ENCODE peak calls at places on chromosomes 3 and 15, in eight cellular contexts. N is HCT116, Z is cardiac muscle cell, U is PC-3, H is psoas muscle, G is IMR-90, X is heart right ventricle, B is upper lobe of right lung. P is an unnamed sample. For H3K36me3, the result is how much of the 10 kb centered on the place peaks cover.

GRCh38 chr3:138945646-138946553 is 1.0 kb downstream of the FOXL2 start:
- DNase-seq in N (no peak), Z (peak), U (no peak), H (no peak), G (peak), X (peak), B (no peak), P (no peak)

GRCh38 chr15:44584162-44584749 is 47.3 kb downstream of the EIF3J start:
- DNase-seq in N (peak), Z (peak), U (peak), H (no peak), G (no peak), X (peak), B (peak), P (peak)

GRCh38 chr15:68586274-68586961 is 7.6 kb downstream of the CORO2B start:
- DNase-seq in N (peak), Z (no peak), U (peak), H (no peak), G (peak), X (no peak), B (peak), P (no peak)

GRCh38 chr3:61250784-61251173 is 473 bp downstream of the FHIT start:
- DNase-seq in N (peak), Z (no peak), U (peak), H (peak), G (no peak), X (no peak), B (peak), P (peak)

GRCh38 chr15:54347082-54347827 is 369.0 kb downstream of the UNC13C start:
- DNase-seq in N (no peak), Z (no peak), U (no peak), H (no peak), G (no peak), X (no peak), B (no peak), P (no peak)

GRCh38 chr3:30720586-30721313 is 114.3 kb downstream of the TGFBR2 start:
- DNase-seq in N (peak), Z (no peak), U (peak), H (no peak), G (peak), X (no peak), B (no peak), P (no peak)

GRCh38 chr3:113051827-113052226 is 61.0 kb downstream of the GTPBP8 start:
- DNase-seq in N (no peak), Z (no peak), U (no peak), H (no peak), G (no peak), X (no peak), B (no peak), P (peak)

GRCh38 chr15:63391669-63392354 is 10.2 kb upstream of the CA12 start:
- DNase-seq in N (no peak), Z (no peak), U (no peak), H (no peak), G (no peak), X (no peak), B (no peak), P (no peak)

GRCh38 chr3:189773056-189773455 is 141.9 kb downstream of the TP63 start:
- DNase-seq in N (no peak), Z (no peak), U (peak), H (no peak), G (peak), X (no peak), B (no peak), P (no peak)

GRCh38 chr3:185959609-185960517 is 22.0 kb upstream of the TRA2B start:
- DNase-seq in N (no peak), Z (peak), U (peak), H (no peak), G (peak), X (no peak), B (no peak), P (peak)

GRCh38 chr3:15064299-15064834 is 748 bp downstream of the MRPS25 start:
- DNase-seq in N (no peak), Z (no peak), U (peak), H (no peak), G (peak), X (no peak), B (no peak), P (peak)

GRCh38 chr3:3216401-3216800 is 36.9 kb upstream of the CRBN start:
- DNase-seq in N (no peak), Z (no peak), U (no peak), H (no peak), G (no peak), X (no peak), B (no peak), P (no peak)

GRCh38 chr15:56208641-56209155 is 35.0 kb downstream of the RFX7 start:
- DNase-seq in N (no peak), Z (no peak), U (no peak), H (no peak), G (peak), X (no peak), B (no peak), P (no peak)

GRCh38 chr3:142151240-142151639 is 1.9 kb upstream of the TFDP2 start:
- DNase-seq in N (no peak), Z (no peak), U (no peak), H (no peak), G (no peak), X (no peak), B (no peak), P (no peak)

GRCh38 chr3:63762180-63762579 is 56.9 kb upstream of the C3orf49 start:
- DNase-seq in N (no peak), Z (no peak), U (no peak), H (no peak), G (no peak), X (no peak), B (no peak), P (no peak)

GRCh38 chr3:47791193-47791855 is 9.6 kb upstream of the SMARCC1 start:
- DNase-seq in N (no peak), Z (no peak), U (no peak), H (no peak), G (no peak), X (no peak), B (no peak), P (no peak)

GRCh38 chr3:100810671-100811070 is 101.4 kb downstream of the TFG start:
- DNase-seq in N (no peak), Z (no peak), U (no peak), H (no peak), G (peak), X (no peak), B (no peak), P (no peak)

GRCh38 chr3:188760408-188760807 is 411.4 kb upstream of the TPRG1 start:
- DNase-seq in N (no peak), Z (no peak), U (no peak), H (no peak), G (peak), X (no peak), B (no peak), P (no peak)

GRCh38 chr3:78941587-78941986 is 826.2 kb downstream of the ROBO1 start:
- DNase-seq in N (no peak), Z (no peak), U (peak), H (no peak), G (peak), X (no peak), B (no peak), P (no peak)

GRCh38 chr3:22231061-22231460 is 480.1 kb upstream of the ZNF385D start:
- DNase-seq in N (no peak), Z (no peak), U (peak), H (no peak), G (no peak), X (no peak), B (no peak), P (peak)

GRCh38 chr3:100226712-100227429 is 33.9 kb upstream of the TBC1D23 start:
- DNase-seq in N (no peak), Z (no peak), U (peak), H (no peak), G (peak), X (no peak), B (no peak), P (peak)

GRCh38 chr3:153783106-153783505 is 338.1 kb upstream of the ARHGEF26 start:
- DNase-seq in N (no peak), Z (peak), U (no peak), H (no peak), G (no peak), X (no peak), B (no peak), P (peak)

GRCh38 chr3:124234852-124235252 is 242.9 kb upstream of the ROPN1 start:
- DNase-seq in N (no peak), Z (no peak), U (no peak), H (peak), G (no peak), X (peak), B (no peak), P (no peak)

GRCh38 chr3:193857996-193858395 is 265.0 kb downstream of the OPA1 start:
- DNase-seq in N (no peak), Z (no peak), U (peak), H (no peak), G (peak), X (no peak), B (no peak), P (no peak)

GRCh38 chr3:44011680-44012079 is 230.0 kb upstream of the TOPAZ1 start:
- DNase-seq in N (no peak), Z (no peak), U (no peak), H (no peak), G (no peak), X (no peak), B (no peak), P (no peak)

GRCh38 chr3:172305552-172305951 is 142.7 kb downstream of the GHSR start:
- DNase-seq in N (no peak), Z (no peak), U (peak), H (no peak), G (peak), X (no peak), B (no peak), P (no peak)

GRCh38 chr3:111084911-111085310 is 13.3 kb downstream of the NECTIN3 start:
- DNase-seq in N (no peak), Z (no peak), U (no peak), H (no peak), G (no peak), X (no peak), B (no peak), P (no peak)

GRCh38 chr3:12918231-12918630 is 76.9 kb upstream of the RPL32 start:
- DNase-seq in N (no peak), Z (no peak), U (no peak), H (no peak), G (no peak), X (no peak), B (no peak), P (no peak)

GRCh38 chr15:84983711-84984110 is 2.1 kb downstream of the PDE8A start:
- DNase-seq in N (no peak), Z (no peak), U (no peak), H (no peak), G (peak), X (no peak), B (no peak), P (no peak)

GRCh38 chr3:31810991-31811433 is 170.1 kb downstream of the OSBPL10 start:
- DNase-seq in N (no peak), Z (no peak), U (no peak), H (no peak), G (no peak), X (no peak), B (no peak), P (no peak)

GRCh38 chr3:141375381-141376301 is 7.3 kb downstream of the ZBTB38 start:
- DNase-seq in N (no peak), Z (no peak), U (no peak), H (no peak), G (no peak), X (no peak), B (no peak), P (no peak)

GRCh38 chr15:66765478-66766281 is 63.6 kb downstream of the SMAD6 start:
- DNase-seq in N (peak), Z (no peak), U (peak), H (no peak), G (no peak), X (no peak), B (peak), P (peak)

GRCh38 chr3:31188112-31188511 is 293.7 kb upstream of the GADL1 start:
- DNase-seq in N (no peak), Z (no peak), U (no peak), H (no peak), G (no peak), X (no peak), B (no peak), P (no peak)

GRCh38 chr15:48667701-48668100 is 22.2 kb upstream of the FBN1 start:
- DNase-seq in N (no peak), Z (no peak), U (peak), H (no peak), G (peak), X (no peak), B (no peak), P (no peak)

GRCh38 chr15:90049666-90050604 is 48.8 kb downstream of the ZNF710 start:
- DNase-seq in N (no peak), Z (no peak), U (no peak), H (peak), G (no peak), X (no peak), B (no peak), P (no peak)

GRCh38 chr3:171772427-171773056 is 37.7 kb downstream of the PLD1 start:
- DNase-seq in N (peak), Z (peak), U (peak), H (peak), G (peak), X (peak), B (no peak), P (peak)

GRCh38 chr3:11236588-11237461 is 35.4 kb upstream of the ATG7 start:
- DNase-seq in N (peak), Z (peak), U (peak), H (peak), G (peak), X (peak), B (peak), P (peak)

GRCh38 chr15:60838206-60838605 is 359.3 kb upstream of the ICE2 start:
- DNase-seq in N (no peak), Z (no peak), U (no peak), H (no peak), G (no peak), X (no peak), B (no peak), P (peak)
- H3K36me3 ChIP-seq in N (under half), Z (under half), U (under half), H (under half), G (under half), X (under half), B (under half), P (under half)

DNA sequence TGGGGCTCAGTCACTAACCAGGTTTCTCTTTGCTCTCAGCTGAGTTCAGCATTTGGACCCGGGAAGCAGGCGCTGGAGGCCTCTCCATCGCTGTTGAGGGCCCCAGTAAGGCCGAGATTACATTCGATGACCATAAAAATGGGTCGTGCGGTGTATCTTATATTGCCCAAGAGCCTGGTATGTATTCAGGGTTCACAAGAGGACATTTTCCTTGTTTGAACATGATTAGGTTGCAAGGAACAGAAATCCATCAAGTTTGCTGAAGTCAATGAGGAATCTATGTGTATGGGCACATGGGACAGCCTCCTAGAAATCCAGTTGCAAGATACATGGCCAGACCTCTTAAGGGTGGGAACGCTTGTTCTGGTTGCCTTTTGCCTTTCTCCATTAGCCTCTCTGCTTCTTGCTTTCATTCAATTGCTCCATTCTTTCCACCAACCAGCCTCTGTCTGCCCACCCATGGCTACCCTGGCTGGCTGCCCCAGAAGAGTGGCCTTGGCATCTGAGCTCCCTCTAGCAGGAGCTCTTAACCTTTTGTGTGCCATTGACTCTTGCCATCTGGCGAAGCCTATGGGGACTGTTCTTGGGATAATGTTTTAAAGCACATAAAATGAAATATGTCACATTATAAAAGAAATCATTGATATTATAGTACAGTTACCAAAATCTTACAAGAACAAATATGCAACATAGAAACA is 55.9 kb downstream of the DNASE1L3 start:
- DNase-seq in N (no peak), Z (no peak), U (no peak), H (no peak), G (no peak), X (no peak), B (no peak), P (no peak)
- H3K27ac ChIP-seq in N (no peak), Z (no peak), U (no peak), H (no peak), G (no peak), X (no peak), B (no peak), P (no peak)

DNA sequence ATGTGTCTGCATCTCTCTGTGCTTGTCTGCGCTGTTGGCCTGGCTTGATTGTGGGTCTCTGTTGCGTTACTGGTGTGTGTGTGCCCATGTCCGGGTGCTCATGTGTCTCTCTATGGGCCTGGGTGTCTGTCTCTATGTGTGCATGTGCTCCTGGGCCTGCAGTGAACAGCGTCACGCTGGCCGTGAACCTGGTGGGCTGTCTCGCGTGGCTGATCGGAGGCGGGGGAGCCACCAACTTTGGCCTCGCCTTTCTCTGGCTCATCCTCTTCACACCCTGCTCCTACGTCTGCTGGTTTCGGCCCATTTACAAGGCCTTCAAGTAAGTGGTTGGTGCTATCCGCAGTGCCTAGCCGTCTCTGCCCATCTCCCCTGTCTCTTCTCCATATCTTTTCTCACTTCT is 7.0 kb upstream of the PPCDC start:
- DNase-seq in N (no peak), Z (no peak), U (no peak), H (no peak), G (no peak), X (no peak), B (no peak), P (no peak)
- H3K36me3 ChIP-seq in N (under half), Z (under half), U (under half), H (under half), G (under half), X (under half), B (under half), P (under half)

GRCh38 chr3:53181024-53181371 is 20.0 kb downstream of the PRKCD start:
- DNase-seq in N (no peak), Z (no peak), U (no peak), H (no peak), G (no peak), X (no peak), B (no peak), P (no peak)
- H3K27ac ChIP-seq in N (no peak), Z (no peak), U (no peak), H (no peak), G (no peak), X (no peak), B (no peak), P (no peak)

GRCh38 chr15:74312445-74313007 is 54.9 kb downstream of the CYP11A1 start:
- DNase-seq in N (no peak), Z (no peak), U (no peak), H (no peak), G (no peak), X (no peak), B (no peak), P (peak)

GRCh38 chr15:74315626-74316025 is 51.8 kb downstream of the CYP11A1 start:
- DNase-seq in N (no peak), Z (no peak), U (no peak), H (no peak), G (no peak), X (no peak), B (no peak), P (no peak)

GRCh38 chr15:74311734-74312444 is 55.6 kb downstream of the CYP11A1 start:
- DNase-seq in N (peak), Z (peak), U (peak), H (no peak), G (peak), X (no peak), B (no peak), P (peak)

GRCh38 chr15:74314897-74315438 is 52.5 kb downstream of the CYP11A1 start:
- DNase-seq in N (no peak), Z (no peak), U (no peak), H (no peak), G (no peak), X (no peak), B (no peak), P (no peak)

DNA sequence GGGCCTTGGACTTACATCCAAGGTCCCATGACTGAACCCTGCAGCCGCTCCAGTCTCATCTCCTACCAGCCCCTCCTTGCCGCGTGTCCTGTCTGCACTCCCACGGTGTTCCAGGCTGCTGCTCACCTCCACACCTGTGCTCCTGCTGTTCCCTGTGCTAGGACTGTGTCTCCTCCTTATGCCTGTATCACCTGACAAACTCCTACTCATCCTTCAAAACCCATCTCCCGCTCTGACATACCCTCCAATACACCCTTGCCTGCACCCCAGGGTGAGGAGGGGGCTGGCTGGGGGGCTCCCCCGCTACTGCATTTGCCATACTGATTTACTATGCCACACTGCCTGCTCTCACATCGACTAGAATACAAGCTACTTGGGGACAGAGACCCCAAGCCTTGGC is 53.6 kb downstream of the CYP11A1 start:
- DNase-seq in N (no peak), Z (no peak), U (no peak), H (no peak), G (no peak), X (no peak), B (no peak), P (no peak)
- H3K36me3 ChIP-seq in N (under half), Z (under half), U (under half), H (under half), G (under half), X (under half), B (under half), P (under half)

P was measured in SJCRH30.